ENCODE peak calls at places on chromosomes 7 and 10, in five cellular contexts. One of them, this sample, is unnamed.

GRCh38 chr10:92164024-92164423 is 126.9 kb downstream of the CPEB3 start:
- DNase-seq in fibroblast of the aortic adventitia: peak; percentile 55
- DNase-seq in GM23338: no peak
- DNase-seq in Peyer's patch: no peak
- DNase-seq in tibial artery: no peak
- DNase-seq in this sample: no peak

GRCh38 chr7:2044883-2045471 is 187.8 kb downstream of the MAD1L1 start:
- DNase-seq in fibroblast of the aortic adventitia: no peak
- DNase-seq in tibial artery: peak; percentile 61
- DNase-seq in Peyer's patch: peak; percentile 28
- DNase-seq in GM23338: no peak
- DNase-seq in this sample: no peak

GRCh38 chr10:48700071-48700470 is 15.4 kb downstream of the WDFY4 start:
- DNase-seq in fibroblast of the aortic adventitia: no peak
- DNase-seq in GM23338: no peak
- DNase-seq in Peyer's patch: no peak
- DNase-seq in tibial artery: no peak
- DNase-seq in this sample: no peak

GRCh38 chr7:80313067-80313626 is 178.5 kb downstream of the GNAI1 start:
- DNase-seq in Peyer's patch: no peak
- DNase-seq in fibroblast of the aortic adventitia: no peak
- DNase-seq in tibial artery: no peak
- DNase-seq in GM23338: no peak
- DNase-seq in this sample: no peak

GRCh38 chr10:112374724-112375541 is 1.0 kb downstream of the ACSL5 start:
- DNase-seq in fibroblast of the aortic adventitia: no peak
- DNase-seq in tibial artery: no peak
- DNase-seq in GM23338: no peak
- DNase-seq in Peyer's patch: no peak
- DNase-seq in this sample: no peak

GRCh38 chr7:22554184-22554583 is 54.2 kb upstream of the STEAP1B start:
- DNase-seq in tibial artery: no peak
- DNase-seq in fibroblast of the aortic adventitia: no peak
- DNase-seq in GM23338: no peak
- DNase-seq in Peyer's patch: no peak
- DNase-seq in this sample: no peak

GRCh38 chr10:132036153-132036886 is 29.4 kb upstream of the JAKMIP3 start:
- DNase-seq in GM23338: peak; percentile 69
- DNase-seq in fibroblast of the aortic adventitia: no peak
- DNase-seq in Peyer's patch: no peak
- DNase-seq in tibial artery: no peak
- DNase-seq in this sample: peak; percentile 31

GRCh38 chr7:148699024-148699771 is 495 bp downstream of the CUL1 start:
- DNase-seq in Peyer's patch: peak; percentile 76
- DNase-seq in GM23338: peak; percentile 71
- DNase-seq in fibroblast of the aortic adventitia: peak; percentile 39
- DNase-seq in tibial artery: peak; percentile 80
- DNase-seq in this sample: peak; percentile 71

GRCh38 chr7:43771567-43771966 is 13.1 kb downstream of the BLVRA start:
- DNase-seq in tibial artery: peak; percentile 41
- DNase-seq in fibroblast of the aortic adventitia: no peak
- DNase-seq in GM23338: no peak
- DNase-seq in Peyer's patch: no peak
- DNase-seq in this sample: no peak

GRCh38 chr10:88456730-88457129 is 126.4 kb downstream of the RNLS start:
- DNase-seq in GM23338: no peak
- DNase-seq in Peyer's patch: no peak
- DNase-seq in tibial artery: no peak
- DNase-seq in fibroblast of the aortic adventitia: peak; percentile 85
- DNase-seq in this sample: no peak

GRCh38 chr10:86536294-86536861 is 14.8 kb upstream of the WAPL start:
- DNase-seq in tibial artery: no peak
- DNase-seq in fibroblast of the aortic adventitia: no peak
- DNase-seq in GM23338: peak; percentile 75
- DNase-seq in Peyer's patch: no peak
- DNase-seq in this sample: no peak

GRCh38 chr10:80163741-80164341 is 31.3 kb downstream of the PLAC9 start:
- DNase-seq in fibroblast of the aortic adventitia: peak; percentile 84
- DNase-seq in Peyer's patch: peak; percentile 79
- DNase-seq in GM23338: no peak
- DNase-seq in tibial artery: no peak
- DNase-seq in this sample: no peak

GRCh38 chr10:86585037-86585725 is 63.6 kb upstream of the WAPL start:
- DNase-seq in Peyer's patch: peak; percentile 76
- DNase-seq in tibial artery: peak; percentile 83
- DNase-seq in fibroblast of the aortic adventitia: peak; percentile 72
- DNase-seq in GM23338: peak; percentile 88
- DNase-seq in this sample: peak; percentile 79

GRCh38 chr7:54690892-54691291 is 68.1 kb downstream of the SEC61G start:
- DNase-seq in Peyer's patch: no peak
- DNase-seq in GM23338: peak; percentile 40
- DNase-seq in fibroblast of the aortic adventitia: no peak
- DNase-seq in tibial artery: no peak
- DNase-seq in this sample: no peak

GRCh38 chr10:15378569-15378968 is 7.5 kb upstream of the FAM171A1 start:
- DNase-seq in fibroblast of the aortic adventitia: no peak
- DNase-seq in GM23338: peak; percentile 74
- DNase-seq in Peyer's patch: no peak
- DNase-seq in tibial artery: no peak
- DNase-seq in this sample: no peak

GRCh38 chr7:11753441-11753840 is 78.6 kb downstream of the THSD7A start:
- DNase-seq in tibial artery: no peak
- DNase-seq in Peyer's patch: no peak
- DNase-seq in fibroblast of the aortic adventitia: no peak
- DNase-seq in GM23338: no peak
- DNase-seq in this sample: no peak

GRCh38 chr7:1030444-1031070 is 13.8 kb upstream of the GPR146 start:
- DNase-seq in GM23338: no peak
- DNase-seq in Peyer's patch: no peak
- DNase-seq in tibial artery: no peak
- DNase-seq in fibroblast of the aortic adventitia: no peak
- DNase-seq in this sample: no peak

GRCh38 chr10:271722-272121 is 136.5 kb downstream of the ZMYND11 start:
- DNase-seq in Peyer's patch: no peak
- DNase-seq in GM23338: no peak
- DNase-seq in tibial artery: no peak
- DNase-seq in fibroblast of the aortic adventitia: no peak
- DNase-seq in this sample: no peak

GRCh38 chr10:121078672-121079102 is 227.5 kb downstream of the WDR11 start:
- DNase-seq in Peyer's patch: peak; percentile 67
- DNase-seq in tibial artery: no peak
- DNase-seq in GM23338: no peak
- DNase-seq in fibroblast of the aortic adventitia: no peak
- DNase-seq in this sample: no peak

GRCh38 chr10:31808258-31809218 is 120.1 kb downstream of the ARHGAP12 start:
- DNase-seq in Peyer's patch: no peak
- DNase-seq in GM23338: peak; percentile 47
- DNase-seq in fibroblast of the aortic adventitia: peak; percentile 96
- DNase-seq in tibial artery: no peak
- DNase-seq in this sample: no peak

GRCh38 chr7:148858489-148858888 is 25.6 kb downstream of the EZH2 start:
- DNase-seq in GM23338: no peak
- DNase-seq in tibial artery: no peak
- DNase-seq in fibroblast of the aortic adventitia: no peak
- DNase-seq in Peyer's patch: no peak
- DNase-seq in this sample: no peak

DNA sequence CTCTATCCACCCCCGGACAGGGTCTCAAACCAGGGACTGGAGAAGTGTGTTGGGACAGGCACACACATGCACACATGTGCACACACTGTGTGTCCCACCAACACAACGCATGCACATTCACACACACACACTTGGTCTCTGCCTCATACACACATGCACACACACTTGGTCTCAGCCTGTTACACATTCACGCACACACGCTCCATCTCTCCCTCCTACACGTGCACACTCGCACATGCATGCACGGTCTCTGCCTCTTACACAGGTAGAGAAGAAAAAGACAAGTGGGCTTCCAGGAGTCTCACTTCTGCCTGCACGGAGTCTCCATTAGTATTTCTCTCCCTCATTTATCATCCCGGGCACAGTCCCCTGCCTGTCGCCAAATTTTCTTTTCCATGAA is 171.2 kb downstream of the EBF3 start:
- DNase-seq in Peyer's patch: no peak
- DNase-seq in GM23338: no peak
- DNase-seq in fibroblast of the aortic adventitia: no peak
- DNase-seq in tibial artery: peak; percentile 23
- DNase-seq in this sample: no peak
- TF ChIP-seq CTCF in Peyer's patch: no peak
- TF ChIP-seq CTCF in GM23338: no peak
- TF ChIP-seq CTCF in fibroblast of the aortic adventitia: no peak
- TF ChIP-seq CTCF in tibial artery: no peak
- TF ChIP-seq CTCF in this sample: no peak

GRCh38 chr7:108454317-108454673 is 1.9 kb downstream of the NRCAM start:
- DNase-seq in Peyer's patch: no peak
- DNase-seq in GM23338: no peak
- DNase-seq in fibroblast of the aortic adventitia: no peak
- DNase-seq in tibial artery: no peak
- DNase-seq in this sample: no peak

GRCh38 chr7:108455833-108456677 is at the start of gene NRCAM:
- DNase-seq in fibroblast of the aortic adventitia: no peak
- DNase-seq in GM23338: peak; percentile 97
- DNase-seq in tibial artery: no peak
- DNase-seq in Peyer's patch: peak; percentile 53
- DNase-seq in this sample: peak; percentile 55

GRCh38 chr7:108453320-108453719 is 2.9 kb downstream of the NRCAM start:
- DNase-seq in Peyer's patch: no peak
- DNase-seq in GM23338: no peak
- DNase-seq in fibroblast of the aortic adventitia: no peak
- DNase-seq in tibial artery: no peak
- DNase-seq in this sample: no peak

GRCh38 chr7:108455524-108455832 is 758 bp downstream of the NRCAM start:
- DNase-seq in tibial artery: no peak
- DNase-seq in GM23338: no peak
- DNase-seq in fibroblast of the aortic adventitia: no peak
- DNase-seq in Peyer's patch: no peak
- DNase-seq in this sample: no peak

GRCh38 chr7:108454674-108455523 is 1.3 kb downstream of the NRCAM start:
- DNase-seq in tibial artery: no peak
- DNase-seq in fibroblast of the aortic adventitia: peak; percentile 37
- DNase-seq in Peyer's patch: no peak
- DNase-seq in GM23338: peak; percentile 70
- DNase-seq in this sample: peak; percentile 23
- TF ChIP-seq CTCF in tibial artery: no peak
- TF ChIP-seq CTCF in fibroblast of the aortic adventitia: no peak
- TF ChIP-seq CTCF in Peyer's patch: no peak
- TF ChIP-seq CTCF in GM23338: peak; percentile 42
- TF ChIP-seq CTCF in this sample: no peak

DNA sequence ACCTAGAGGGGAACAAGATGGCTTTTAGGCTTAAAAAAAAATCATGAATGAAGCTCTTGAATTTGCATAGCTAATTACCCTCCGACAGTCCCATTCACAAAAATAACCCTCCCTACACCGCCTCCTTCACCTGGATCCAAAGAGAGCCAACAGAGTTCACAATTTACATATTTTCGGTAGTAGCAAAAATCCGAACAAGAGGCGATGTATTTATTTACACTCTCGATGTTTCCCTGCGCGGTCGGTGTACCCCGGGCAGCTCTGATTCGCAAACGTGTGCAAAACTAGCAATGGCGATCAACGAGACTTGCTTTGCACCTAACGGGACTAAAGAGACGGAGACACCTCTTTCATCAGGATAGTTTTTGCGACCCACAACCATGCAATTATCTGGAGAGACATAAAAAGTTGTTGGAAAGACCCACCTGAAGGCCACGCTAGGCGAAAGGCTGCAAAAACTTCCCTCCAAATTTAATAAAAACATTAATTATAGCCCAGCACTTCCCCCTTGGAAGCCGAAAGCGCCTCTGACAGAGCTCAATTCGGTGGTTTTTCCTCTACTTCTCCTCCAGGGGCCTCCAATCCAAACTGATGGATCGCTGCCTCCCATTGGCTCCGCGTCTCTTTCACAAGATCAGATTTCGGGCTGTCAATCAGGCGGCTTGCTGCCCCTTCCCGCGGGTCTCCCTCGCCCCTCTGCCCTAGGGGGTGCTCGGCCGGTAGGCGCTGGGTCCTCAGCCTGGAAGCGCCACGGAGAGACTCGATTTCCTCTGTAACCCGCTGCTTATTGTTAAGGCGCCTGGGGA is at the start of gene ETV1:
- DNase-seq in fibroblast of the aortic adventitia: peak; percentile 69
- DNase-seq in Peyer's patch: peak; percentile 52
- DNase-seq in tibial artery: peak; percentile 82
- DNase-seq in GM23338: peak; percentile 98
- DNase-seq in this sample: peak; percentile 83
- TF ChIP-seq CTCF in fibroblast of the aortic adventitia: peak; percentile 56
- TF ChIP-seq CTCF in Peyer's patch: no peak
- TF ChIP-seq CTCF in tibial artery: no peak
- TF ChIP-seq CTCF in GM23338: peak; percentile 51
- TF ChIP-seq CTCF in this sample: no peak

DNA sequence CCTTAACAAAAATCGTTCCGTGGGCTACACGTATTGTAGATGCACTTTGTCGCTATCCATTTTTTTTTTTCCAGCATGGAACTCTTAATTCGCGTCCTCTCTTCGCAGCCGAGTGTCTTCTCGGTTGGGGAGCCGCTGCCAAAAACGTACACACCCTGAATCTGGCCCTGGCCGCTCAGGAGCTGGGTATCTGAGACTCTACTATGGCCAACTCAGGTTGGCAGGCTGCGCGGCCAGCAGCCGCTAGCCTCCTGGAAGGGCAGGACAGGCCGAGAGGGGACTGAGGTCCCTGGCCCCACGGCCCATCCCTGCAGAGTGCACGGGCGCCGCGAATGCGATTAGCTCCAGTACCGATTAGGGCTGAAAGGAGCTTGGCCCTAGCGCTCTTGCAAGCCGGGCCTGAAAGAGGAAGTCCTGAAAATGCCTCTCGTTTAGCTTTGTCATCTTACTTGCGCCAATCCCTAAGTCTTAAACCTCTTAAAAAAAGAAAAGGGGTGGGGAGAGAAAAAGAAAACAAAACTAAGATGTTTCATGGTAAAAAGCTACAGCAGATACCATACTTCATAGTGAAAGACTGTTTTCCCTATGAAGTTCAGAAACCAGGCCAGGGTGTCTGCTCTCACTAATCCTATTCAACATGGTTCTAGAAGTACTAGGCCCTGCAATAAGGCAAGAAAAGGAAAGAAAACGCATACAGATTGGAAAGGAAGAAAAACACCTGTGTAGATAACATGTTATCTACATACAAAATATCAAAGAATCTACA is 113.2 kb upstream of the RHEB start:
- DNase-seq in fibroblast of the aortic adventitia: no peak
- DNase-seq in Peyer's patch: peak; percentile 71
- DNase-seq in tibial artery: peak; percentile 76
- DNase-seq in GM23338: peak; percentile 75
- DNase-seq in this sample: peak; percentile 35
- TF ChIP-seq CTCF in fibroblast of the aortic adventitia: no peak
- TF ChIP-seq CTCF in Peyer's patch: no peak
- TF ChIP-seq CTCF in tibial artery: no peak
- TF ChIP-seq CTCF in GM23338: no peak
- TF ChIP-seq CTCF in this sample: no peak